ENCODE peak calls at places on chromosomes 1 and 21, in seven cellular contexts. B is esophagus squamous epithelium, U is adrenal gland, C is IMR-90, H is uterus, X is A549, O is body of pancreas. K is an unnamed sample.

GRCh38 chr1:42765832-42766722 is 751 bp downstream of the P3H1 start:
- DNase-seq in B (no peak), U (peak; percentile 46), C (peak; percentile 83), H (peak; percentile 28), X (peak; percentile 48), O (peak; percentile 33), K (peak; percentile 76)

GRCh38 chr1:210362526-210362925 is 33.8 kb downstream of the HHAT start:
- DNase-seq in B (no peak), U (peak; percentile 66), C (peak; percentile 61), H (no peak), X (no peak), O (no peak), K (peak; percentile 35)

GRCh38 chr1:87149166-87150065 is 179.3 kb upstream of the LMO4 start:
- DNase-seq in B (no peak), U (no peak), C (peak; percentile 72), H (no peak), X (no peak), O (no peak), K (no peak)

GRCh38 chr1:1230656-1231399 is 973 bp downstream of the SDF4 start:
- DNase-seq in B (no peak), U (peak; percentile 31), C (peak; percentile 77), H (no peak), X (peak; percentile 68), O (no peak), K (no peak)

GRCh38 chr1:157937743-157938142 is 55.7 kb upstream of the KIRREL1 start:
- DNase-seq in B (no peak), U (peak; percentile 15), C (no peak), H (no peak), X (no peak), O (no peak), K (no peak)

GRCh38 chr1:85283475-85284199 is 7.2 kb upstream of the BCL10 start:
- DNase-seq in B (no peak), U (peak; percentile 55), C (no peak), H (no peak), X (no peak), O (peak; percentile 83), K (no peak)

GRCh38 chr1:105830614-105831146 is 1225.8 kb upstream of the PRMT6 start:
- DNase-seq in B (no peak), U (no peak), C (no peak), H (no peak), X (no peak), O (no peak), K (no peak)

GRCh38 chr21:21188513-21189188 is 190.4 kb downstream of the NCAM2 start:
- DNase-seq in B (no peak), U (no peak), C (no peak), H (no peak), X (no peak), O (no peak), K (no peak)

GRCh38 chr1:34915521-34915920 is 13.9 kb downstream of the DLGAP3 start:
- DNase-seq in B (no peak), U (no peak), C (no peak), H (no peak), X (no peak), O (no peak), K (no peak)

DNA sequence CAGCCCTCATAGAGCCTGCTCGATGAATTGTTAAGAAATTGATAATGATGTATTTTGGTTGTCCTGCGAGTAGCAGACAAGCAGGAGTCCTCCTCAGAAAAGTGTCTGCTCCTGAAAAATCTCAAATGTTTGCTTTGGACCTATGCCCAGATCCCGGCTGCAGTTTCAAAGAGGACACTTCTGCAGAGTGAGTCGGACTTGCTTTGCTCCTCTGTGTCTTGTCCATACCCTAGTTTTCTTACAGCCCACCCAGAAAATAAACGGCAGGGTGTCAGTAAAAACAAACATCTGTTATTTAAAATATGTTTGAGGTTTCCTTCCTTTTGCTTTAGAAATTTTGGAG is 2.8 kb downstream of the S100A10 start:
- DNase-seq in B (no peak), U (peak; percentile 67), C (peak; percentile 79), H (peak; percentile 35), X (no peak), O (peak; percentile 45), K (peak; percentile 51)
- TF ChIP-seq POLR2A in B (no peak), U (no peak), C (no peak), H (no peak), X (no peak), O (no peak), K (no peak)

DNA sequence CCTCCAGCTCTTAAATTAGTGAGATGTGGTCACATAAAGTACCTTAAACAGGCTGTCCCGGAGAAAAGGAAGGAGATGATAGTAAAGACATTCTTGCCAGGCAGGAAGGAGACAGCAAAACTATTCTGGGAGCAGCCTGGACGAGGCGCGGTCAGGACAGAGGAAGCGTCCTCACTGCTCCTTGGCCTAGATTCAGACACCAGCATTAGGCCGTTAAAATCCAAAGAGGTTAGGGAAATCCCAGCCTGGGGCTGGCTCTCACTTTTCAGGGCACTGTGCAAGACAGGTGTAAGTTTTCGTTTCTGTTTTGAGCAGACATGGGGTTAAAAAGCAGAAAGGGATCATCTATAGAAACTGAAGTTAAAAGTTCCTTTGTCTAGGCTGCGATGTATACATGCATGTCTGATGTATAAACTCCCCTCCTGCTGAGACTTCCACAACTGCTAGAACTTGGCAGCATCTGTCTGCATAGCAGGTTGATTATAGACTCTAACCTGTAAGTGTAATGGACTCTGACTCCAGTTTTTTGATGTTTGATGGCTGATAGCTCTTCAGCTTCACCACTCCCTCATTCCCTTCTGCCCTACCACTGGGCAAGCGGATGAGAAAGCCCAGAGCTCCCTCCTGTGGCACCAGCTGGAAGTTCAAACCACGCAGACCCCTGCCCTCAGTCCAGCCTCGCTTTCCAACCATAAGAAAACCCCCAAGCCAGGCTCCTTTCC is 21.5 kb downstream of the STPG1 start:
- DNase-seq in B (no peak), U (peak; percentile 71), C (peak; percentile 51), H (peak; percentile 53), X (peak; percentile 59), O (peak; percentile 61), K (peak; percentile 63)
- H3K4me3 ChIP-seq in B (peak overlapping the region; percentile 21), U (no peak overlapping the region), C (no peak overlapping the region), H (no peak overlapping the region), X (no peak overlapping the region), O (no peak overlapping the region), K (peak overlapping the region; percentile 16)

DNA sequence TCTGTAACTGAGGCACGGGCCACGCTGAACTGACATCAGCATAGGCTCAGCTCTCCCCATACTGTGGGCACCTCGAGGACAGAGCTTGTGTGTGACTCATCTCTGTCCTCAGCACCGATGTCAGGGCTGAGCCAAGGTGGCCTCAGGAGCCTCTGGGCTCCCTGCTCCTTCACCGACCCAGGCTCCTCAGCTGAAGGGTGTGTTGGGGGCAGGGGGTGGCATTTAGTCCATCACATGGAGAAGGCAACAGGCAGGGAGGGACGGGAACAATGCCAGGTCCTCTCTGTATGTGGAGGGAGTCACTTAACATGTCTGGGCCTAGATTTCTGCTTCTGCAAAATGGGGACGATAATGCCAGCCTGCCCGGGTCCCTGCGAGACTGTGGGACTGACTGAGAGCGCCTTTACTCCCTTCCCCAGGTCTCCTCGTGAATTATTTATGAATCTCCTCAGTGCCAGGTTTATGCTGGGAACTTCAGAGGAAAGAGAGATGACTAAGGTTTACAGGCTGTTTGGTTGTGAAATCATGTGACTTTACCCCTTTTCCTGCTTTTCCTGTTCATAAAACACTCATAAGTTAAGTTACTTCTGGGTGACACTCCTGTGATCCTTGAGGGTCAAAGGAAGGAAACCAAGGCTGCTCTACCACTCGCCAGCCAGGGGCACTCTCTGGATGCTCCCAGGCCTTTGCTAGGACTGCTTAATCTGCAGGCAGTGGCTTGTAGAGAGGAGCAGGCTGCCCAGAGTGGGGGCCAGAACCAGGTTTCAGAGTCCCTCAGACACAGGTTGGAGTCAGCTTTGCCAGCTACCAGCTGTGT is 16.2 kb downstream of the TTC39A start:
- DNase-seq in B (no peak), U (peak; percentile 86), C (peak; percentile 87), H (peak; percentile 35), X (peak; percentile 32), O (peak; percentile 55), K (no peak)
- TF ChIP-seq POLR2A in B (no peak), U (no peak), C (no peak), H (no peak), X (no peak), O (peak; percentile 45), K (no peak)

DNA sequence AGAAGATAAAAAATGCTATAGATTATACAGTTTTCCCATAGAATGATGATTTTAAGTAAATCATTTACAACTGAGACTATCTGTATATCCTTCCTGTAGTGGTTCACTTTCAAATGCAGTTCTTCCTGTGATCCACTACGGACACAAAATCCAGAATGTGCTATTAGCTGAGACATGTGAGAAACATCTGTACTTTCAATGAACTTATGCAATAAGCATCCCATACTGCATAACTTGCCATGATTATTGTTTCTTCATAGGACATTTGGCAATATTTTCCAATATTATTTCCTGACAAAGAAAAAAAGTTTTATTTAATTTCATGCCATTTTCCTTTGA is 83.5 kb upstream of the PRDX6 start:
- DNase-seq in B (no peak), U (no peak), C (peak; percentile 78), H (no peak), X (no peak), O (no peak), K (no peak)
- H3K4me3 ChIP-seq in B (no peak overlapping the region), U (no peak overlapping the region), C (no peak overlapping the region), H (no peak overlapping the region), X (no peak overlapping the region), O (no peak overlapping the region), K (no peak overlapping the region)

GRCh38 chr1:100785399-100786082 is 66.0 kb downstream of the VCAM1 start:
- DNase-seq in B (no peak), U (no peak), C (peak; percentile 74), H (no peak), X (no peak), O (no peak), K (no peak)
- TF ChIP-seq POLR2A in B (no peak), U (no peak), C (no peak), H (no peak), X (no peak), O (no peak), K (no peak)

DNA sequence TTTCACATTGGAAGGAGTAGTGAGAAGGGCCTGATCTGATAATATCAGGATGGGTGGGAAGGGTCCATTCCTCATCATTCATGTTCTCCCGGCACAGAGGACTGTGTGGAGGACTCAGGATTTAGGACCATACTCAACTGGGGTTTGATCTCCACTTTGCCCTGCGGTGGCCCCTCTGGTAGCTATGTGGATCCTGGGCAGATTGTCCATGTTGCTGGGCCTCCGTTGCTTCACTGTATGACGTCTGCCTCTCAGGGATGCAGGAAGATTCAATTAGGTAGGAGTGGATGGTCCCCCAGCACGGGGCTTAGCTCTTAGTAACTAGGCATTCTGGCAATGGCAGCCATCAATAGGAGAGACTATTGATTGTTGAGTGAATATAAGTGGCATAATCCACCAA is 2.3 kb downstream of the ETS2 start:
- DNase-seq in B (no peak), U (no peak), C (peak; percentile 51), H (no peak), X (no peak), O (no peak), K (no peak)
- H3K4me3 ChIP-seq in B (peak overlapping the region; percentile 99), U (no peak overlapping the region), C (peak overlapping the region; percentile 95), H (peak overlapping the region; percentile 100), X (peak overlapping the region; percentile 93), O (no peak overlapping the region), K (peak overlapping the region; percentile 94)

GRCh38 chr1:159015440-159015909 is 5.8 kb downstream of the IFI16 start:
- DNase-seq in B (peak; percentile 28), U (peak; percentile 71), C (peak; percentile 94), H (peak; percentile 61), X (no peak), O (peak; percentile 24), K (peak; percentile 69)
- TF ChIP-seq POLR2A in B (no peak), U (no peak), C (no peak), H (peak; percentile 28), X (no peak), O (no peak), K (no peak)

GRCh38 chr21:45980697-45981096 is 873 bp upstream of the COL6A1 start:
- DNase-seq in B (no peak), U (no peak), C (no peak), H (no peak), X (no peak), O (no peak), K (no peak)
- H3K4me3 ChIP-seq in B (peak overlapping the region; percentile 75), U (no peak overlapping the region), C (peak overlapping the region; percentile 49), H (peak overlapping the region; percentile 44), X (peak overlapping the region; percentile 50), O (no peak overlapping the region), K (peak overlapping the region; percentile 84)

GRCh38 chr1:169146536-169147214 is 40.2 kb downstream of the ATP1B1 start:
- DNase-seq in B (no peak), U (no peak), C (no peak), H (no peak), X (peak; percentile 15), O (no peak), K (no peak)
- TF ChIP-seq POLR2A in B (no peak), U (no peak), C (no peak), H (no peak), X (no peak), O (no peak), K (no peak)

K was measured in heart left ventricle.